ENCODE peak calls at places on chromosomes 16 and 17, in four cellular contexts. N is HL-60, K is K562, U is GM12878. X is an unnamed sample.

GRCh38 chr17:32684087-32684828 is 192.7 kb downstream of the MYO1D start:
- DNase-seq in N (no peak), K (no peak), U (no peak), X (no peak)

GRCh38 chr17:7774037-7774659 is 56.6 kb downstream of the DNAH2 start:
- DNase-seq in N (no peak), K (no peak), U (no peak), X (no peak)

GRCh38 chr17:70081885-70082284 is 6.9 kb downstream of the KCNJ16 start:
- DNase-seq in N (no peak), K (no peak), U (no peak), X (no peak)

GRCh38 chr17:9023389-9024210 is 2.3 kb downstream of the NTN1 start:
- DNase-seq in N (no peak), K (no peak), U (no peak), X (no peak)

GRCh38 chr16:22213801-22214200 is 7.7 kb downstream of the EEF2K start:
- DNase-seq in N (no peak), K (no peak), U (no peak), X (no peak)

GRCh38 chr17:31497994-31498826 is 106.7 kb downstream of the RAB11FIP4 start:
- DNase-seq in N (no peak), K (peak), U (no peak), X (no peak)

GRCh38 chr16:82043680-82044584 is 8.9 kb downstream of the HSD17B2 start:
- DNase-seq in N (no peak), K (no peak), U (no peak), X (no peak)

GRCh38 chr16:19113577-19114358 is at the start of gene ITPRIPL2:
- DNase-seq in N (no peak), K (peak), U (no peak), X (peak)

GRCh38 chr16:80063028-80063767 is 462.7 kb upstream of the MAF start:
- DNase-seq in N (no peak), K (no peak), U (no peak), X (no peak)

GRCh38 chr17:78034429-78035091 is 76.1 kb downstream of the TNRC6C start:
- DNase-seq in N (no peak), K (no peak), U (no peak), X (no peak)

GRCh38 chr16:85731179-85731578 is 19.7 kb downstream of the C16orf74 start:
- DNase-seq in N (no peak), K (no peak), U (no peak), X (no peak)

GRCh38 chr17:56510554-56511342 is 82.8 kb upstream of the NOG start:
- DNase-seq in N (no peak), K (no peak), U (no peak), X (no peak)

GRCh38 chr17:2214887-2215615 is 88.5 kb downstream of the SMG6 start:
- DNase-seq in N (no peak), K (no peak), U (no peak), X (no peak)

GRCh38 chr16:77169650-77170236 is 21.2 kb upstream of the MON1B start:
- DNase-seq in N (peak), K (peak), U (no peak), X (no peak)

GRCh38 chr17:71117461-71117860 is 948.1 kb downstream of the KCNJ2 start:
- DNase-seq in N (no peak), K (no peak), U (no peak), X (no peak)

GRCh38 chr16:11497329-11497805 is 89.4 kb downstream of the LITAF start:
- DNase-seq in N (peak), K (no peak), U (peak), X (no peak)

GRCh38 chr17:1227917-1228751 is 42.1 kb upstream of the BHLHA9 start:
- DNase-seq in N (no peak), K (no peak), U (peak), X (peak)

GRCh38 chr17:30226878-30227277 is 8.6 kb downstream of the SLC6A4 start:
- DNase-seq in N (no peak), K (no peak), U (no peak), X (no peak)

DNA sequence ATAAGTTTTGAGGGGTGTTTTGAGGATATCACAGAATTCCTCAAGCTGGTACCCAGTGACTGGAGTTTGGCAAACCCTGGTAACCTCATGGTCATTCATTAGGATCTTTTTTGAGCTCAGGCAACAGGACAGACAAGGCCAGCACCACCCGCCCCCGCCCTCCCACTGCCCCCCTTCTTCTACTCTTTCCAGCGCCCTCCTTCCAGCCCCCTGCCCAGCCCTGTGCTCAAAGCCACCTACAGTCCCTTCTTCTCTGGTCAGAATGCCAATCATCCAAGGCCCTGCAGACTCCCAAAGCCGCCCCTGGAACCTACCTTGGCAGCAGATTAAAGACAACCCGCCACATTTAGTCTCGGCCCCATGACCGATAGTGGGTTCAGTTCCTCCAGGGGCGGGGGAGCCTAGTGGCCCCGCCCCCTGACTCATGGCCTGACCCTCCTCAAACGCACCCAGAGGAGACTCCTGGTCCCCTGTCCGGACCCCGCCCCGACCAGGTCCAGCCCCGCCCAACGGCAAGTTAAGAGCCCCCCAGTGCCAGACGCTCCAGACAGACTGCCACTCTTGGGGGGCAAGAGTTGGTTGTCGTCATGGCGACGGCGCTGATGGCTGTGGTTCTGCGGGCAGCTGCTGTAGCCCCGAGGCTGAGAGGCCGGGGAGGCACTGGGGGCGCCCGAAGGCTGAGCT is at the start of gene NAGS:
- DNase-seq in N (no peak), K (peak), U (no peak), X (no peak)
- TF ChIP-seq SPI1 in N (no peak), K (no peak), U (no peak), X (no peak)

DNA sequence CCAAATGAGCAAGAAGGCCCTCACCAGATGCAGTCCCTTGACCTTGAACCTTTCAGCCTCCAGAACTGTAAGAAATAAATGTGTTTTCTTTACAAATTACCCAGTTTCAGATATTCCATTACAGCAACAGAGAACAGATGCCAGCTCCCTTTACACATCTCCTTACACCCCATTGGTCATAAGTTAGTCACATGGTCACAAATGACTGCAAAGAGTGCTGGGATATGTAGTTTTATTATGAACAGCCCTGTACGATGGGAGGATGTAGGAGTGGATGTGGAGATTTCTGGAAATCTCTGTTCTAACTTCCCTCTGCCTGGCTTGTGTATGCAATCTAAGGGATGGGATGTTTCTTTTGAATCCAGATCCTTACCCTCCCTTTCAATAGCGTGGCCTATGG is 13.3 kb upstream of the RPL38 start:
- DNase-seq in N (no peak), K (peak), U (no peak), X (no peak)
- TF ChIP-seq SPI1 in N (no peak), K (no peak), U (no peak), X (no peak)

DNA sequence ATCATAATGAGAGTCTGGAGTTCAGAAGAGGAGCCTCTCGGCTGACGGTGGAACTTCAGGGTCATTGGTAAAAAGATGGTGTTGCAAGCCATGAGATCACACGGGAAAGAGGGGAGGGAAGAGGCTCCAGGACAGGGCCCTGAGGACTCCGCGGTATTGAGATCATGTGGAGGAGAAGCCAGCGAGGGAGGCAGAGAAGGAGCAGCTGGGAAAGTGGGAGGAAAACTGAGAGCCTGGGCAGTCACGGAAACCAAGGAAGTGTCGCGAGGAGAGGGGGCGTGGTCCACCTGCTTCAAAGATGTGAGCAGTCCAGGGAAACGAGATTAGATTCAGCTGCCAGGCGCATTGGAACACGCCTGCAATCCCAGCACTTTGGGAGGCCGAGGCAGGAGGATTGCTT is 27.7 kb upstream of the SBK1 start:
- DNase-seq in N (peak), K (peak), U (no peak), X (no peak)
- TF ChIP-seq SPI1 in N (no peak), K (no peak), U (no peak), X (no peak)

GRCh38 chr16:5064915-5065314 is 841 bp downstream of the C16orf89 start:
- DNase-seq in N (no peak), K (no peak), U (no peak), X (no peak)
- TF ChIP-seq SPI1 in N (no peak), K (no peak), U (no peak), X (no peak)

DNA sequence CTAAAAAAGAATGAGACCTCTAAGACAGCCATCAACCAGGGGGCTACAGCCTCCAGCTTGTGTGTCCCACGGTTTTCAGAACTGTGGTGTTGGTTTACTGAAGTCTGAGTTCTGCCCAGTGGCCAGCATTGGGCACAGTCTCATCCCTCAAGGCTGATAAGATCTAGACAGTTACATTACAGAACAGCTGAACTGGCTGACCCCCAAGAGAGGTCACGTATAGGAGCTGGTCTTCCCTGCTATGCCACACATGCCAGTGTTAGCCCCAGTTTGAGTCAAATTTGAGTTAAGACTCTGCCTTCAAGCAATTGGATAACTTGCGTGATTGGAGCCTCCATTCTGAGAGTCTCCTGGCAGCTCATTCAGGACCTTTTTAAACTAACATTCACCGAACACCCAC is 14.8 kb upstream of the NUP93 start:
- DNase-seq in N (no peak), K (no peak), U (no peak), X (no peak)
- TF ChIP-seq SPI1 in N (no peak), K (no peak), U (no peak), X (no peak)

DNA sequence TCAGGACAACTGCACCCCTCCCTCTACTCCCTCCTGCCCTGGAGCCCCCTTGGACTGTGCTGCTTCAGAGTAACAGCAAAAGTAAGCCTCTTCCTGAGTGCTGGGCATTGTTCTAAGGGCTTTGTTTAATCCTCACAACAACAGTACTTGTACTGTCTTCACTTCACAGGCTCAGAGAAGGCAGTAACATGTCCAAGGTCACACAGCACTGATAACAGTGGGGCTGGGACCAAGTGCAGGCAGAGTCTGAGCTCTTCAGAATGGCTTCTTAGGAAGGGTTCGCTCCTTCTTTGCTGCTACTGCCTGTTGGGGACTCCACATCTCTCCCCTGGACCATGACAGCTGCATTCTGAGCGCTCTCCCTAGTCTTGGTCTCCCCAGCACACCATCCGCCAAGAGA is 24.6 kb downstream of the TMEM132E start:
- DNase-seq in N (no peak), K (no peak), U (no peak), X (no peak)
- TF ChIP-seq SPI1 in N (no peak), K (no peak), U (no peak), X (no peak)

DNA sequence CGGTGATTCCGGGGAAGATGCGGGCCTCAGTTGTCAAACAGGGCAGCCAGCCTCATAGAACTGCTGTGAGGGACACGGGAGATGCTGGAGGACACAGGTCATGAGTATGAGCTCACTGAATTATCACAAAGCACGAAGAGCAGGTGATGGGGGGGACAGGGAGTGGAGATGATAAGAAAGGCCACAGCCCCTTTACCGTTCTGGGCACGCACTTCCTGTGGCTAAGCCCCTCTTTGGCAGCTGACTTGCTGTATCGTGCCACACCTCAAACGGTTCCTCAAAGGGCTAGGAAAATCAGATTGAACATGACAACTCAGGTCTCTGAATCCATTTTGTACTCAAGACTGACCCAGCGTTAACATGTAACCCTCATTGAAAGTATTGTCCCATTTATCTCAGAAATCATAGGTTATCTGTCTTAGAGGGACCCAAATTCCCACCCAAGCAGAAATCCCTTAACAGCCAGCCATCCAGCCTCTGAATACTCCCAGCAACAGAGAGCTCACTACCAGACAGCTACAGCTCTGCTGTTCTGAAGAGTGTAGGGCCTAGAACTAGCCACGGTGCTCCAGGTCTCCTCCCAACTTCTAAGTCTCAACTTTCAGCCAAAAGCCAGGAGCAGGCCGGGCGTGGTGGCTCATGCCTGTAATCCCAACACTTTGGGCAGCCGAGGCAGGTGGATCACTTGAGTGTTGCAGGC is 5.0 kb upstream of the SRL start:
- DNase-seq in N (no peak), K (no peak), U (no peak), X (no peak)
- TF ChIP-seq SPI1 in N (no peak), K (no peak), U (no peak), X (no peak)

GRCh38 chr16:8721693-8722348 is 47.4 kb downstream of the ABAT start:
- DNase-seq in N (no peak), K (no peak), U (no peak), X (no peak)

GRCh38 chr16:8720967-8721692 is 46.7 kb downstream of the ABAT start:
- DNase-seq in N (no peak), K (no peak), U (no peak), X (no peak)

GRCh38 chr16:8717892-8718400 is 43.5 kb downstream of the ABAT start:
- DNase-seq in N (no peak), K (no peak), U (no peak), X (no peak)

GRCh38 chr16:8718753-8719386 is 44.5 kb downstream of the ABAT start:
- DNase-seq in N (no peak), K (no peak), U (no peak), X (no peak)

DNA sequence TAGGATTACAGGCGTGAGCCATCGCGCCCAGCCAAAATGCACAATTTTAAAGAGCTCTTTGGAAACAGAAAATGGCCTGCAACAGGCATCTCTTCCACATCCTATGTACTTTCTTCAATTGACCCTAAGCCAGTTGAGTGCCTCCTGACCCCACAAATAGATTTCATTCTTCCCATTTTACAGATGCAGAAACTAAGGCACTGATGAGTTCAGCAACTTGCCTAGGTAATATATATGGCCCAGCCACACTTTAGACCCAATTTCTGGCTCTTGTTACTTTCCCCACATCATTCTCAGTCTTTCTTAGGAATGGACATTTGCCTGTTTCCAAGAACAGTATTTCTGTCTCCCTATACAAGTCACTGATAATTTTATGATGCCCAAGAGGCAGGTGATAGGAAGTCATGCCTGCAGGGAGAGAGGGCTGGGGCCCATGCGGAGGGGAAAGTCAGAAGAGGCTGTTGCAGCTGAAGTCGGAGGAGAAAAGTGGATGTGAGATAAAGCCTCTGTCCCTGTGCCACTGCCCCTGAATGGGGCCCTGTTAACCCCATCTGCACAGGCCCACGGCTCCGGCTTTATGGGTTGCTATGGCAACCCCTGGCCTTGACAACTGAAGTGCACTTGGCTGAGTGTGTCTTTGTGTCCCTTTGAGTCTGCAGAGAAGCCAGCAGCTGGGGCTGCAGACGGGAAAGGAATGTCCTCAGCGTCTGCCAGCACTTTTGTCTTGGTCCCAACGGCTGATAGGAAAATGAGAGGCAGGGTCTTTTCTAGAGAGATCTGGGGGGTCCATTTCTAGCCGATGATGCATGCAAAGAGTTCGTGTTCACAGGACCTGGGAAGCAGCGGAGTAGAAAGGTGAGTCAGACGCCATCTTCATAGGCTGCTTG is 45.9 kb downstream of the ABAT start:
- DNase-seq in N (no peak), K (no peak), U (no peak), X (peak)
- TF ChIP-seq SPI1 in N (no peak), K (no peak), U (no peak), X (peak)

X was measured in GM12891.